ENCODE peak calls at places on chromosomes 12 and 14, in seven cellular contexts. One of them, this sample, is unnamed.

GRCh38 chr12:51850933-51851244 is 2.4 kb upstream of the FIGNL2 start:
- DNase-seq in neuronal stem cell: no peak
- DNase-seq in IMR-90: no peak
- DNase-seq in H1: no peak
- DNase-seq in mesenchymal stem cell: no peak
- DNase-seq in H9: no peak
- DNase-seq in trophoblast cell: no peak
- DNase-seq in this sample: no peak

GRCh38 chr12:4133636-4134433 is 139.7 kb upstream of the CCND2 start:
- DNase-seq in neuronal stem cell: no peak
- DNase-seq in IMR-90: no peak
- DNase-seq in H1: no peak
- DNase-seq in mesenchymal stem cell: peak; percentile 41
- DNase-seq in H9: peak; percentile 73
- DNase-seq in trophoblast cell: no peak
- DNase-seq in this sample: peak; percentile 74

GRCh38 chr12:1832801-1833595 is 12.6 kb downstream of the LRTM2 start:
- DNase-seq in neuronal stem cell: no peak
- DNase-seq in IMR-90: no peak
- DNase-seq in H1: no peak
- DNase-seq in mesenchymal stem cell: no peak
- DNase-seq in H9: no peak
- DNase-seq in trophoblast cell: no peak
- DNase-seq in this sample: no peak

GRCh38 chr12:81078469-81079196 is 754 bp downstream of the ACSS3 start:
- DNase-seq in neuronal stem cell: no peak
- DNase-seq in IMR-90: peak; percentile 46
- DNase-seq in H1: no peak
- DNase-seq in mesenchymal stem cell: peak; percentile 71
- DNase-seq in H9: no peak
- DNase-seq in trophoblast cell: no peak
- DNase-seq in this sample: peak; percentile 77

GRCh38 chr12:116113398-116114130 is 163.9 kb downstream of the MED13L start:
- DNase-seq in neuronal stem cell: no peak
- DNase-seq in IMR-90: no peak
- DNase-seq in H1: no peak
- DNase-seq in mesenchymal stem cell: no peak
- DNase-seq in H9: no peak
- DNase-seq in trophoblast cell: no peak
- DNase-seq in this sample: no peak

GRCh38 chr14:39488600-39488999 is 56.4 kb upstream of the FBXO33 start:
- DNase-seq in neuronal stem cell: peak; percentile 75
- DNase-seq in IMR-90: peak; percentile 12
- DNase-seq in H1: no peak
- DNase-seq in mesenchymal stem cell: peak; percentile 46
- DNase-seq in H9: peak; percentile 73
- DNase-seq in trophoblast cell: no peak
- DNase-seq in this sample: peak; percentile 90

GRCh38 chr14:42214981-42215491 is 608.4 kb downstream of the LRFN5 start:
- DNase-seq in neuronal stem cell: peak; percentile 12
- DNase-seq in IMR-90: peak; percentile 86
- DNase-seq in H1: no peak
- DNase-seq in mesenchymal stem cell: peak; percentile 87
- DNase-seq in H9: no peak
- DNase-seq in trophoblast cell: no peak
- DNase-seq in this sample: peak; percentile 6

GRCh38 chr14:46490150-46490769 is 161.3 kb downstream of the RPL10L start:
- DNase-seq in neuronal stem cell: peak; percentile 5
- DNase-seq in IMR-90: no peak
- DNase-seq in H1: no peak
- DNase-seq in mesenchymal stem cell: peak; percentile 45
- DNase-seq in H9: peak; percentile 40
- DNase-seq in trophoblast cell: no peak
- DNase-seq in this sample: peak; percentile 71

GRCh38 chr14:57362356-57362755 is 28.0 kb upstream of the NAA30 start:
- DNase-seq in neuronal stem cell: no peak
- DNase-seq in IMR-90: no peak
- DNase-seq in H1: no peak
- DNase-seq in mesenchymal stem cell: no peak
- DNase-seq in H9: no peak
- DNase-seq in trophoblast cell: no peak
- DNase-seq in this sample: peak; percentile 79

GRCh38 chr12:119020377-119021360 is 39.3 kb downstream of the SRRM4 start:
- DNase-seq in neuronal stem cell: peak; percentile 69
- DNase-seq in IMR-90: no peak
- DNase-seq in H1: peak; percentile 54
- DNase-seq in mesenchymal stem cell: no peak
- DNase-seq in H9: peak; percentile 90
- DNase-seq in trophoblast cell: no peak
- DNase-seq in this sample: peak; percentile 88

GRCh38 chr14:84340938-84341337 is 1189.0 kb upstream of the FLRT2 start:
- DNase-seq in neuronal stem cell: no peak
- DNase-seq in IMR-90: peak; percentile 50
- DNase-seq in H1: no peak
- DNase-seq in mesenchymal stem cell: peak; percentile 76
- DNase-seq in H9: no peak
- DNase-seq in trophoblast cell: no peak
- DNase-seq in this sample: no peak

GRCh38 chr14:50351016-50351415 is 38.9 kb downstream of the DMAC2L start:
- DNase-seq in neuronal stem cell: no peak
- DNase-seq in IMR-90: peak; percentile 55
- DNase-seq in H1: no peak
- DNase-seq in mesenchymal stem cell: peak; percentile 47
- DNase-seq in H9: no peak
- DNase-seq in trophoblast cell: no peak
- DNase-seq in this sample: no peak

GRCh38 chr14:56491299-56492285 is 88.0 kb upstream of the TMEM260 start:
- DNase-seq in neuronal stem cell: peak; percentile 90
- DNase-seq in IMR-90: peak; percentile 49
- DNase-seq in H1: peak; percentile 71
- DNase-seq in mesenchymal stem cell: peak; percentile 75
- DNase-seq in H9: peak; percentile 86
- DNase-seq in trophoblast cell: peak; percentile 70
- DNase-seq in this sample: peak; percentile 97

GRCh38 chr12:15899282-15899870 is 11.8 kb upstream of the DERA start:
- DNase-seq in neuronal stem cell: no peak
- DNase-seq in IMR-90: no peak
- DNase-seq in H1: no peak
- DNase-seq in mesenchymal stem cell: peak; percentile 54
- DNase-seq in H9: no peak
- DNase-seq in trophoblast cell: no peak
- DNase-seq in this sample: no peak

GRCh38 chr12:78119351-78119918 is 288.7 kb downstream of the NAV3 start:
- DNase-seq in neuronal stem cell: no peak
- DNase-seq in IMR-90: no peak
- DNase-seq in H1: no peak
- DNase-seq in mesenchymal stem cell: no peak
- DNase-seq in H9: no peak
- DNase-seq in trophoblast cell: peak; percentile 89
- DNase-seq in this sample: no peak

GRCh38 chr12:22787557-22787956 is 162.6 kb downstream of the ETNK1 start:
- DNase-seq in neuronal stem cell: no peak
- DNase-seq in IMR-90: peak; percentile 2
- DNase-seq in H1: no peak
- DNase-seq in mesenchymal stem cell: no peak
- DNase-seq in H9: no peak
- DNase-seq in trophoblast cell: no peak
- DNase-seq in this sample: no peak

GRCh38 chr12:118397693-118398440 is 21.5 kb downstream of the SUDS3 start:
- DNase-seq in neuronal stem cell: no peak
- DNase-seq in IMR-90: peak; percentile 13
- DNase-seq in H1: no peak
- DNase-seq in mesenchymal stem cell: no peak
- DNase-seq in H9: no peak
- DNase-seq in trophoblast cell: no peak
- DNase-seq in this sample: no peak

GRCh38 chr12:47270782-47271664 is 191.3 kb upstream of the AMIGO2 start:
- DNase-seq in neuronal stem cell: no peak
- DNase-seq in IMR-90: peak; percentile 77
- DNase-seq in H1: no peak
- DNase-seq in mesenchymal stem cell: peak; percentile 77
- DNase-seq in H9: no peak
- DNase-seq in trophoblast cell: no peak
- DNase-seq in this sample: no peak

GRCh38 chr12:130715150-130715995 is 726 bp downstream of the RIMBP2 start:
- DNase-seq in neuronal stem cell: no peak
- DNase-seq in IMR-90: no peak
- DNase-seq in H1: no peak
- DNase-seq in mesenchymal stem cell: no peak
- DNase-seq in H9: no peak
- DNase-seq in trophoblast cell: no peak
- DNase-seq in this sample: peak; percentile 50

GRCh38 chr12:50401383-50402155 is 884 bp downstream of the LARP4 start:
- DNase-seq in neuronal stem cell: peak; percentile 6
- DNase-seq in IMR-90: peak; percentile 51
- DNase-seq in H1: no peak
- DNase-seq in mesenchymal stem cell: peak; percentile 53
- DNase-seq in H9: no peak
- DNase-seq in trophoblast cell: no peak
- DNase-seq in this sample: peak; percentile 49

GRCh38 chr12:54164402-54165145 is 24.2 kb downstream of the SMUG1 start:
- DNase-seq in neuronal stem cell: no peak
- DNase-seq in IMR-90: no peak
- DNase-seq in H1: no peak
- DNase-seq in mesenchymal stem cell: no peak
- DNase-seq in H9: peak; percentile 64
- DNase-seq in trophoblast cell: no peak
- DNase-seq in this sample: peak; percentile 26

GRCh38 chr12:8780389-8780788 is 42.0 kb upstream of the A2ML1 start:
- DNase-seq in neuronal stem cell: no peak
- DNase-seq in IMR-90: peak; percentile 44
- DNase-seq in H1: no peak
- DNase-seq in mesenchymal stem cell: peak; percentile 50
- DNase-seq in H9: peak; percentile 47
- DNase-seq in trophoblast cell: peak; percentile 30
- DNase-seq in this sample: peak; percentile 86

GRCh38 chr12:94134226-94134795 is 14.1 kb upstream of the PLXNC1 start:
- DNase-seq in neuronal stem cell: no peak
- DNase-seq in IMR-90: peak; percentile 62
- DNase-seq in H1: no peak
- DNase-seq in mesenchymal stem cell: peak; percentile 60
- DNase-seq in H9: no peak
- DNase-seq in trophoblast cell: peak; percentile 19
- DNase-seq in this sample: peak; percentile 63

GRCh38 chr12:88951177-88951576 is 370.9 kb upstream of the KITLG start:
- DNase-seq in neuronal stem cell: no peak
- DNase-seq in IMR-90: no peak
- DNase-seq in H1: no peak
- DNase-seq in mesenchymal stem cell: no peak
- DNase-seq in H9: no peak
- DNase-seq in trophoblast cell: no peak
- DNase-seq in this sample: no peak

GRCh38 chr12:16184691-16185090 is 92.8 kb downstream of the SLC15A5 start:
- DNase-seq in neuronal stem cell: no peak
- DNase-seq in IMR-90: no peak
- DNase-seq in H1: no peak
- DNase-seq in mesenchymal stem cell: no peak
- DNase-seq in H9: no peak
- DNase-seq in trophoblast cell: no peak
- DNase-seq in this sample: peak; percentile 89

GRCh38 chr14:70823281-70823680 is 14.0 kb upstream of the MAP3K9 start:
- DNase-seq in neuronal stem cell: no peak
- DNase-seq in IMR-90: no peak
- DNase-seq in H1: no peak
- DNase-seq in mesenchymal stem cell: no peak
- DNase-seq in H9: no peak
- DNase-seq in trophoblast cell: no peak
- DNase-seq in this sample: no peak

GRCh38 chr12:100899301-100899700 is 104.7 kb downstream of the ANO4 start:
- DNase-seq in neuronal stem cell: no peak
- DNase-seq in IMR-90: no peak
- DNase-seq in H1: no peak
- DNase-seq in mesenchymal stem cell: peak; percentile 37
- DNase-seq in H9: no peak
- DNase-seq in trophoblast cell: no peak
- DNase-seq in this sample: peak; percentile 22
- H2AK5ac ChIP-seq in neuronal stem cell: no peak overlapping the region
- H2AK5ac ChIP-seq in IMR-90: no peak overlapping the region
- H2AK5ac ChIP-seq in H1: no peak overlapping the region
- H2AK5ac ChIP-seq in mesenchymal stem cell: no peak overlapping the region
- H2AK5ac ChIP-seq in H9: no peak overlapping the region
- H2AK5ac ChIP-seq in trophoblast cell: no peak overlapping the region
- H2AK5ac ChIP-seq in this sample: no peak overlapping the region

GRCh38 chr12:109715310-109716091 is 1.9 kb downstream of the FAM222A start:
- DNase-seq in neuronal stem cell: no peak
- DNase-seq in IMR-90: no peak
- DNase-seq in H1: no peak
- DNase-seq in mesenchymal stem cell: no peak
- DNase-seq in H9: no peak
- DNase-seq in trophoblast cell: no peak
- DNase-seq in this sample: no peak
- H4K8ac ChIP-seq in neuronal stem cell: no peak overlapping the region
- H4K8ac ChIP-seq in IMR-90: no peak overlapping the region
- H4K8ac ChIP-seq in H1: no peak overlapping the region
- H4K8ac ChIP-seq in mesenchymal stem cell: no peak overlapping the region
- H4K8ac ChIP-seq in H9: no peak overlapping the region
- H4K8ac ChIP-seq in trophoblast cell: no peak overlapping the region
- H4K8ac ChIP-seq in this sample: no peak overlapping the region

GRCh38 chr14:22088614-22089359 is 415.2 kb upstream of the OR4E1 start:
- DNase-seq in neuronal stem cell: no peak
- DNase-seq in IMR-90: peak; percentile 27
- DNase-seq in H1: no peak
- DNase-seq in mesenchymal stem cell: no peak
- DNase-seq in H9: no peak
- DNase-seq in trophoblast cell: no peak
- DNase-seq in this sample: no peak

GRCh38 chr14:22086149-22086548 is 412.5 kb upstream of the OR4E1 start:
- DNase-seq in neuronal stem cell: no peak
- DNase-seq in IMR-90: no peak
- DNase-seq in H1: no peak
- DNase-seq in mesenchymal stem cell: no peak
- DNase-seq in H9: no peak
- DNase-seq in trophoblast cell: no peak
- DNase-seq in this sample: no peak

GRCh38 chr14:22084393-22085281 is 411.0 kb upstream of the OR4E1 start:
- DNase-seq in neuronal stem cell: peak; percentile 52
- DNase-seq in IMR-90: peak; percentile 62
- DNase-seq in H1: no peak
- DNase-seq in mesenchymal stem cell: peak; percentile 64
- DNase-seq in H9: no peak
- DNase-seq in trophoblast cell: peak; percentile 21
- DNase-seq in this sample: peak; percentile 65

DNA sequence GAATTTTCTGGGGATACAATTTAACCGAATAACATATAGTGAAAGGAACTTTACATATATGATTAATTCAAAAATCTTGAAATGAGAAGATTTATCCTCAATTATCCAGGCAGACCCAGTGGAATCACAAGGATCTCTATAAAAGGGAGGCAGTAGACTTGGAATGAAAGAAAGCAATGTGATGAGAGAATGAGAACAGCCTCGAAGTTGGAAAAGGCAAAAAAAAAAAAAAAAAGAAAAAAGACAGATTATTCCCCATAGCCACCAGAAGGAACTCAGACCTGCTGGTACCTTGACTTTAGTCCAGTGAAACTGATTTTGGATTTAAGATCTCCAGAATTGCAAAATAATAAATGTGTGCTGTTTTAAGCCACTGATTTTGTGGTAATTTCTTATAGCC is 416.3 kb upstream of the OR4E1 start:
- DNase-seq in neuronal stem cell: no peak
- DNase-seq in IMR-90: no peak
- DNase-seq in H1: no peak
- DNase-seq in mesenchymal stem cell: no peak
- DNase-seq in H9: no peak
- DNase-seq in trophoblast cell: no peak
- DNase-seq in this sample: no peak
- H2AK5ac ChIP-seq in neuronal stem cell: no peak overlapping the region
- H2AK5ac ChIP-seq in IMR-90: no peak overlapping the region
- H2AK5ac ChIP-seq in H1: no peak overlapping the region
- H2AK5ac ChIP-seq in mesenchymal stem cell: no peak overlapping the region
- H2AK5ac ChIP-seq in H9: no peak overlapping the region
- H2AK5ac ChIP-seq in trophoblast cell: no peak overlapping the region
- H2AK5ac ChIP-seq in this sample: no peak overlapping the region

GRCh38 chr12:100213016-100213891 is 12.6 kb downstream of the ACTR6 start:
- DNase-seq in neuronal stem cell: no peak
- DNase-seq in IMR-90: no peak
- DNase-seq in H1: no peak
- DNase-seq in mesenchymal stem cell: no peak
- DNase-seq in H9: no peak
- DNase-seq in trophoblast cell: no peak
- DNase-seq in this sample: no peak
- H4K8ac ChIP-seq in neuronal stem cell: no peak overlapping the region
- H4K8ac ChIP-seq in IMR-90: no peak overlapping the region
- H4K8ac ChIP-seq in H1: no peak overlapping the region
- H4K8ac ChIP-seq in mesenchymal stem cell: no peak overlapping the region
- H4K8ac ChIP-seq in H9: no peak overlapping the region
- H4K8ac ChIP-seq in trophoblast cell: no peak overlapping the region
- H4K8ac ChIP-seq in this sample: no peak overlapping the region